ENCODE peak calls at places on chromosomes 16 and 17, in five cellular contexts. M is stomach, C is SK-N-SH, U is transverse colon, D is suprapubic skin. O is an unnamed sample.

GRCh38 chr17:57699751-57700186 is 45.3 kb downstream of the CCDC182 start:
- DNase-seq in M (no peak), C (peak), U (no peak), D (no peak), O (peak)

GRCh38 chr16:1363501-1364041 is 11.8 kb downstream of the GNPTG start:
- DNase-seq in M (peak), C (peak), U (peak), D (no peak), O (no peak)

GRCh38 chr17:3929181-3929580 is 12.9 kb upstream of the P2RX1 start:
- DNase-seq in M (no peak), C (no peak), U (no peak), D (no peak), O (no peak)

GRCh38 chr16:2288701-2289100 is 20.8 kb upstream of the RNPS1 start:
- DNase-seq in M (no peak), C (no peak), U (no peak), D (no peak), O (no peak)

GRCh38 chr17:258045-258734 is 76.7 kb upstream of the DOC2B start:
- DNase-seq in M (no peak), C (no peak), U (no peak), D (no peak), O (no peak)

GRCh38 chr16:57143125-57143965 is 42.5 kb downstream of the PSME3IP1 start:
- DNase-seq in M (no peak), C (no peak), U (peak), D (no peak), O (no peak)

GRCh38 chr16:84062734-84063640 is 20.4 kb upstream of the SLC38A8 start:
- DNase-seq in M (peak), C (peak), U (peak), D (no peak), O (peak)

GRCh38 chr16:23679986-23680336 is 1.3 kb downstream of the PLK1 start:
- DNase-seq in M (no peak), C (no peak), U (no peak), D (no peak), O (no peak)

GRCh38 chr17:36198831-36199465 is 2.4 kb upstream of the CCL3L1 start:
- DNase-seq in M (no peak), C (no peak), U (no peak), D (no peak), O (no peak)

GRCh38 chr16:76360384-76360783 is 83.2 kb downstream of the CNTNAP4 start:
- DNase-seq in M (no peak), C (no peak), U (no peak), D (no peak), O (no peak)

GRCh38 chr17:82600731-82601446 is 47.4 kb downstream of the WDR45B start:
- DNase-seq in M (no peak), C (peak), U (no peak), D (no peak), O (no peak)

GRCh38 chr17:37067555-37068111 is 118.9 kb downstream of the AATF start:
- DNase-seq in M (peak), C (peak), U (peak), D (no peak), O (no peak)

GRCh38 chr17:28475151-28475900 is 1.9 kb downstream of the SLC13A2 start:
- DNase-seq in M (no peak), C (no peak), U (no peak), D (peak), O (no peak)

GRCh38 chr17:73293031-73293430 is 18.8 kb downstream of the CDC42EP4 start:
- DNase-seq in M (peak), C (no peak), U (no peak), D (no peak), O (no peak)

GRCh38 chr17:61208301-61209098 is 191.1 kb upstream of the TBX2 start:
- DNase-seq in M (no peak), C (no peak), U (no peak), D (no peak), O (no peak)

GRCh38 chr17:20952183-20952582 is 90.6 kb downstream of the USP22 start:
- DNase-seq in M (no peak), C (no peak), U (peak), D (no peak), O (no peak)

GRCh38 chr17:67378444-67379250 is 1.6 kb downstream of the PITPNC1 start:
- DNase-seq in M (peak), C (peak), U (peak), D (peak), O (peak)

GRCh38 chr16:53091508-53092211 is 36.9 kb downstream of the CHD9 start:
- DNase-seq in M (peak), C (peak), U (peak), D (peak), O (no peak)

GRCh38 chr16:82657239-82657638 is 30.5 kb downstream of the CDH13 start:
- DNase-seq in M (no peak), C (no peak), U (no peak), D (no peak), O (no peak)

GRCh38 chr16:80197790-80198201 is 343.0 kb upstream of the DYNLRB2 start:
- DNase-seq in M (no peak), C (no peak), U (no peak), D (no peak), O (no peak)

GRCh38 chr16:5069854-5070253 is 1.8 kb upstream of the ALG1 start:
- DNase-seq in M (no peak), C (no peak), U (no peak), D (no peak), O (no peak)

GRCh38 chr17:12022310-12022709 is 1.6 kb downstream of the MAP2K4 start:
- DNase-seq in M (no peak), C (peak), U (no peak), D (no peak), O (no peak)

GRCh38 chr16:30904114-30904780 is 7.8 kb downstream of the CTF1 start:
- DNase-seq in M (no peak), C (no peak), U (no peak), D (no peak), O (no peak)

GRCh38 chr17:61728297-61728836 is 135.0 kb downstream of the BRIP1 start:
- DNase-seq in M (no peak), C (no peak), U (no peak), D (no peak), O (no peak)

GRCh38 chr16:46739934-46740333 is 8.2 kb downstream of the MYLK3 start:
- DNase-seq in M (no peak), C (no peak), U (no peak), D (no peak), O (no peak)

GRCh38 chr17:29588561-29589411 is 662 bp downstream of the GIT1 start:
- DNase-seq in M (no peak), C (peak), U (peak), D (no peak), O (no peak)

GRCh38 chr16:82567203-82567602 is 59.6 kb upstream of the CDH13 start:
- DNase-seq in M (no peak), C (no peak), U (no peak), D (no peak), O (no peak)

GRCh38 chr16:84864266-84864955 is 44.6 kb downstream of the CRISPLD2 start:
- DNase-seq in M (no peak), C (no peak), U (no peak), D (no peak), O (no peak)

GRCh38 chr16:81618661-81619060 is 160.4 kb upstream of the PLCG2 start:
- DNase-seq in M (peak), C (no peak), U (no peak), D (no peak), O (no peak)

GRCh38 chr16:82658796-82659195 is 32.0 kb downstream of the CDH13 start:
- DNase-seq in M (no peak), C (no peak), U (no peak), D (no peak), O (no peak)

GRCh38 chr17:18961634-18962493 is 9.9 kb downstream of the SLC5A10 start:
- DNase-seq in M (no peak), C (peak), U (no peak), D (no peak), O (no peak)

GRCh38 chr16:51392651-51393187 is 241.6 kb upstream of the SALL1 start:
- DNase-seq in M (no peak), C (no peak), U (no peak), D (no peak), O (no peak)

GRCh38 chr17:65345261-65346060 is 208.3 kb downstream of the RGS9 start:
- DNase-seq in M (no peak), C (no peak), U (no peak), D (no peak), O (no peak)

GRCh38 chr17:42284020-42284369 is 4.3 kb upstream of the STAT5A start:
- DNase-seq in M (no peak), C (peak), U (no peak), D (peak), O (peak)

GRCh38 chr16:46733319-46733830 is 14.8 kb downstream of the MYLK3 start:
- DNase-seq in M (no peak), C (no peak), U (no peak), D (peak), O (no peak)

GRCh38 chr16:19532601-19533000 is 8.9 kb downstream of the CCP110 start:
- DNase-seq in M (no peak), C (no peak), U (no peak), D (no peak), O (no peak)

DNA sequence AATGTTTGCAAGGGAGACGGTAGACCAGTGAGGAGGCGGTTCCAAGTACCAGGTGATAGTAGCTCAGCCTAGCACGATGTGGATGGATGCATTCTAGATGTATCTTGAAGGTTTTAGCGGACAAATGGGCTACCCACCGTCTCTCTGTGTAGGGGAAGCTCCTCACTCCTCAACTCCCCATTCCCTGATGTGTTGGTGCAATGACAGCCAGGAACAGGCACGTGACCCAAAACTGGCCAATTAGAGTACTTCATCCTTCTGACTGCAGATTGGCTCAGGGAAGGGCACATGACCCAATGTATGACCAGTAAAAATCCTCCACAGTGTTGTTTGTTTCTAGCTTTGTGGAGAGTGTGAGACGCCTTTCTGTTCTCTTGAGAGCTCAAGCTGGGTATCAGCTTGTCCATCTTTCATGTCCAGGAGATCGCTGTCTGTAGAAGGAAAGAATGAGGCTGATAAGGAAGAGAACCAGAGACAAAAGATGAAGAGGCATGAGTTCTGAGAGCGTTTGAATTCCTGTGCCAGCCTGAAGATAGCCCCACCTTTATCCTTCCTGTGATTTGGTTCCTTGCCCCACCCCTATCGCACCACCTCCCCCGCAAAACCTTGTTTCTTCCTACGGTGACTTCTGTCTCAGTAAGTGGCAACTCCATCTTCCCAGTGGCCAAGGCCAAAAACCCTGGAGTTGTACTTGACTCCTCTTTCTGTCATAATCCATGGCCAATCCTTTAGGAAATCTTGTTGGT is 2.3 kb upstream of the BORCS6 start:
- DNase-seq in M (peak), C (peak), U (peak), D (peak), O (peak)
- TF ChIP-seq POLR2AphosphoS5 in M (peak), C (peak), U (peak), D (no peak), O (peak)

GRCh38 chr17:50272246-50272645 is 2.0 kb upstream of the TMEM92 start:
- DNase-seq in M (no peak), C (peak), U (peak), D (no peak), O (no peak)

GRCh38 chr17:50271173-50271750 is 3.0 kb upstream of the TMEM92 start:
- DNase-seq in M (no peak), C (no peak), U (no peak), D (no peak), O (no peak)

GRCh38 chr17:50274142-50274944 is at the start of gene TMEM92:
- DNase-seq in M (peak), C (peak), U (peak), D (no peak), O (no peak)

GRCh38 chr17:50273654-50274040 is 619 bp upstream of the TMEM92 start:
- DNase-seq in M (no peak), C (no peak), U (peak), D (no peak), O (no peak)

GRCh38 chr17:50272711-50273653 is 1.3 kb upstream of the TMEM92 start:
- DNase-seq in M (peak), C (peak), U (peak), D (peak), O (no peak)
- H3K4me3 ChIP-seq in M (peak), C (peak), U (peak), D (peak), O (peak)

DNA sequence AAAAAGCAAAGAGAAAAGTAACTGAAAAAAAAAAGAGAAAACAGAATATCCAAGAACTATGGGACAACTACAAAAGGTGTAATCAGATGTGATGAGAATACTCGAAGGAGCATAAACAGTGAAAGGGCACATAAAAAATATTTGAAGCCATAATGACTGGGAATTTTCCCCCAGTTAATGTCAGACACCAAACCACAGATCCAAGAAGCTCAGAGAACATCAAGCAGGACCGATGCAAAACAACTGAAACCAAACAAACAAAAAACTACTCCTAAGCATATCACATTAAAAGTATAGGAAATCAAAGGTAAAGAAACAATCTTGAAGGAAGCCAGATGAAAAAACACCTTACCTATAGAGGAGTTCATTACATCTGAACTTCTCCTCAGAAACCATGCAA is 27.6 kb upstream of the IRX5 start:
- DNase-seq in M (no peak), C (no peak), U (no peak), D (no peak), O (no peak)
- TF ChIP-seq EP300 in M (no peak), C (no peak), U (no peak), D (no peak), O (no peak)

GRCh38 chr16:69848635-69849545 is 86.8 kb downstream of the WWP2 start:
- DNase-seq in M (peak), C (no peak), U (peak), D (peak), O (peak)
- TF ChIP-seq POLR2AphosphoS5 in M (no peak), C (no peak), U (peak), D (no peak), O (peak)

GRCh38 chr16:86928517-86929148 is 350.3 kb downstream of the FOXL1 start:
- DNase-seq in M (no peak), C (no peak), U (no peak), D (no peak), O (no peak)
- H3K4me3 ChIP-seq in M (no peak), C (no peak), U (no peak), D (no peak), O (no peak)

DNA sequence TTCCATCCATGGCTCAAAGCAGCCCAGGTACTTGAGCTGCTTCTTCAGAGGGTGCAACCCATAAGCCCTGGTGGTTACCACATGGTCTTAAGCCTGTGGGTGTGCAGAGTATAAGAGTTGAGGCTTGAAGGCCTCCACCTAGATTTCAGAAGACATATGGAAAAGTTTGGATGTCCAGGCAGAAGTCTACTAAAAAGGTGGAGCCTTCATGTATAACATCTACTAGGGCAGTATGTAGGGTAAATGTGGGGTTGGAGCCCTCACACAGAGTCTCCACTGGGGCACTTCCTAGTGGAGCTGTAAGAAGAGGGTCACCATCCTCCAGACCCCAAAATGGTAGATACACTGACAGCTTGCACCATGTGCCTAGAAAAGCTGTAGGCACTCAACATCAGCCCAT is 120.9 kb downstream of the HS3ST3A1 start:
- DNase-seq in M (no peak), C (no peak), U (no peak), D (no peak), O (peak)
- TF ChIP-seq EP300 in M (no peak), C (no peak), U (no peak), D (no peak), O (no peak)

GRCh38 chr16:25613931-25614330 is 77.8 kb upstream of the HS3ST4 start:
- DNase-seq in M (no peak), C (peak), U (no peak), D (no peak), O (peak)
- TF ChIP-seq POLR2AphosphoS5 in M (no peak), C (no peak), U (no peak), D (no peak), O (no peak)

GRCh38 chr17:44071198-44071520 is 624 bp downstream of the G6PC3 start:
- DNase-seq in M (no peak), C (no peak), U (no peak), D (no peak), O (peak)

GRCh38 chr17:44070455-44071197 is at the start of gene G6PC3:
- DNase-seq in M (peak), C (peak), U (peak), D (peak), O (peak)

GRCh38 chr17:44074231-44074910 is 3.8 kb downstream of the G6PC3 start:
- DNase-seq in M (no peak), C (no peak), U (no peak), D (no peak), O (no peak)

GRCh38 chr17:44069974-44070454 is 521 bp upstream of the G6PC3 start:
- DNase-seq in M (no peak), C (no peak), U (no peak), D (no peak), O (no peak)

DNA sequence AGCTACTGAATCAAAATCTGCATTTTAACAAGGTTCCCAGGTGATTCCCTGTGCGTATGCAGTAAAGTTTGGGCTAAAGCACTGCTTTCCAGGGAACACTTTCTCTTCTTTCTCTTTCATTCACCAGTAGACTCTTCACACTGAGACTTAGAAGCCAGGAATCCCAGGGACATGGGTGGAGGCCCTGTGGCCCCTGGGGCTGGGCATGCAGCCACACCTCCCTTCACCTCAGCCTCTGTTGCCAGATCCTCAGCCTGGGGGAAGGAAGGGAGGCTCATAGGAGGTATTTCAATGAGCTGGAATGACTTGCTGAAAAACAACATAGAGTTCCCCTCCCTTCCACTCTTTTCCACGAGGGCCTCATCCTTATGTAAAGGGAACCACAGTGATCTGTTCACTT is 1.2 kb downstream of the G6PC3 start:
- DNase-seq in M (no peak), C (no peak), U (no peak), D (no peak), O (no peak)
- H3K4me3 ChIP-seq in M (peak), C (peak), U (no peak), D (peak), O (peak)

DNA sequence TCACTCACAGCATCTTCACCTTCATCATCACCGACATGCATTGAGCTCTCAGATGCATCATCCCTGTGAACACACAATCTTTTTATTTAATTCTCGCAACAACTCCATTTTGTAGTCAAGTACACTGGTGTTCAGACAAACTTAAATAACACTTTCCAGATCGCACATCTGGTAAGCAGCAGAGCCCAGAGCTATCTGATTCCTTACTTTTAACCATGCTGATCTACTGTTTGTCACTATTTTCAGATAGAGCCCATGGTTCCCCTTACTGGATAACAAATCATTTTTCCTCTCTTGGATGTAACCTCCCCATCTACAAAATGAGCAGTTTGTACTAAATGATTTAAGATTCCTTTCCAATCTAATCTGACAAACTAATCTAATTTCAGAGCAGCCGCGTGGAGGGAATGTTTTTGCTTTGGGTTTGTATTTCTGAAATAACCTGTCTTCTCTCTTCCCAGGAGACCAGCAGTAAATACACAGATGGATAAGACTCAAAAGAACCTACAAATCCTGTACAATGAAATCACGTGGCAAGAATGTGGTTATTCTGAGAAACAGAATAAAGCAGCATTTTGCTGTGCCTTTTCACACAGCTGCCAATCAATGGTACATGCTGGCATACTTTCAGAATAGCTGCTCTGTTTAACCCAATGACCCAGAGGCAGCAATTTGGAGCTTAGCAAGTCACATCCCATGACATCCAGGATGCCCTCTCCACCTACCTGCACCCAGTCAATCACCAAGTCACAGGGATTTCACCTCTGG is 72.9 kb upstream of the CCL2 start:
- DNase-seq in M (no peak), C (peak), U (no peak), D (no peak), O (no peak)
- TF ChIP-seq EP300 in M (no peak), C (no peak), U (no peak), D (no peak), O (no peak)